ENCODE peak calls at places on chromosome 18, in ten cellular contexts. Q is BJ; X is astrocyte of the hippocampus; Y is NCI-H1092 treated with DMSO at 0.1 percent for 48 hours; I is activated CD4-positive, alpha-beta T cell treated with anti-CD3 and anti-CD28 coated beads, Interleukin-2, amount 50 U/mL, for 1 hour; F is neural crest cell; O is substantia nigra; R is activated CD8-positive, alpha-beta memory T cell treated with anti-CD3 and anti-CD28 coated beads, Interleukin-2, amount 10 ng/mL, durations not matched to agents 7 days and 5 days; B is AG08396; A is psoas muscle. Z is an unnamed sample.

GRCh38 chr18:70382032-70382431 is 93.2 kb downstream of the SOCS6 start:
- DNase-seq in B (no peak), R (no peak), A (no peak), X (no peak), Q (no peak), F (no peak), Y (no peak), O (no peak), I (no peak), Z (no peak)

GRCh38 chr18:13303761-13304364 is 85.3 kb downstream of the LDLRAD4 start:
- DNase-seq in B (no peak), F (no peak), R (no peak), Y (no peak), A (no peak), X (no peak), Q (no peak), O (no peak), I (no peak), Z (no peak)

GRCh38 chr18:78542204-78542603 is 437.4 kb upstream of the SALL3 start:
- DNase-seq in A (no peak), B (no peak), X (peak), R (no peak), F (no peak), I (no peak), Y (no peak), O (peak), Q (no peak), Z (no peak)

GRCh38 chr18:75248426-75249191 is 38.0 kb downstream of the TSHZ1 start:
- DNase-seq in I (no peak), R (no peak), X (peak), Q (no peak), O (no peak), Y (peak), B (no peak), F (no peak), A (no peak), Z (no peak)

GRCh38 chr18:79339094-79339908 is 56.4 kb upstream of the NFATC1 start:
- DNase-seq in X (no peak), R (no peak), I (no peak), Q (no peak), Y (no peak), A (no peak), B (no peak), O (no peak), F (no peak), Z (no peak)

GRCh38 chr18:37537868-37538525 is 27.6 kb downstream of the CELF4 start:
- DNase-seq in R (peak), B (peak), O (peak), X (peak), F (peak), A (peak), Q (no peak), Y (peak), I (peak), Z (peak)

GRCh38 chr18:75223687-75224347 is 13.2 kb downstream of the TSHZ1 start:
- DNase-seq in O (no peak), A (no peak), X (peak), I (no peak), F (no peak), R (no peak), Y (peak), Q (no peak), B (no peak), Z (no peak)

GRCh38 chr18:78980777-78981651 is 1.4 kb downstream of the SALL3 start:
- DNase-seq in O (no peak), F (peak), A (no peak), Y (no peak), Q (no peak), I (no peak), R (peak), B (no peak), X (peak), Z (no peak)

GRCh38 chr18:34611904-34612303 is 98.2 kb upstream of the DTNA start:
- DNase-seq in I (no peak), X (no peak), Y (no peak), O (no peak), F (no peak), B (no peak), Q (no peak), A (peak), R (no peak), Z (no peak)

GRCh38 chr18:44627245-44627644 is 53.4 kb upstream of the SETBP1 start:
- DNase-seq in I (no peak), F (no peak), B (no peak), Y (no peak), R (no peak), A (no peak), X (peak), Q (peak), O (no peak), Z (peak)

GRCh38 chr18:62788891-62789290 is 73.5 kb downstream of the PHLPP1 start:
- DNase-seq in R (no peak), F (no peak), O (no peak), B (no peak), Q (no peak), X (peak), A (no peak), Y (peak), I (no peak), Z (no peak)

GRCh38 chr18:63444567-63444966 is 22.3 kb upstream of the VPS4B start:
- DNase-seq in Q (peak), O (no peak), F (no peak), A (no peak), Y (no peak), B (peak), X (no peak), R (no peak), I (no peak), Z (no peak)

GRCh38 chr18:32081881-32082280 is 9.8 kb upstream of the RNF138 start:
- DNase-seq in Q (no peak), F (no peak), O (no peak), R (no peak), B (no peak), Y (no peak), I (no peak), X (peak), A (no peak), Z (no peak)

GRCh38 chr18:67771271-67771670 is 254.8 kb upstream of the DSEL start:
- DNase-seq in R (no peak), Q (no peak), F (no peak), O (no peak), Y (no peak), I (no peak), B (no peak), X (peak), A (no peak), Z (no peak)

GRCh38 chr18:55250729-55251128 is 291.5 kb upstream of the CCDC68 start:
- DNase-seq in O (no peak), Y (no peak), X (no peak), B (no peak), I (no peak), R (no peak), Q (no peak), F (no peak), A (no peak), Z (no peak)

GRCh38 chr18:55435592-55435991 is 152.4 kb downstream of the TCF4 start:
- DNase-seq in Q (no peak), X (no peak), F (no peak), R (no peak), A (no peak), B (no peak), O (no peak), I (no peak), Y (no peak), Z (no peak)

GRCh38 chr18:29753379-29753778 is 1289.2 kb downstream of the DSC3 start:
- DNase-seq in R (no peak), Q (no peak), Y (no peak), F (no peak), X (peak), I (no peak), A (no peak), B (no peak), O (no peak), Z (no peak)

GRCh38 chr18:73279499-73279898 is 411.7 kb upstream of the NETO1 start:
- DNase-seq in X (no peak), Q (no peak), I (no peak), Y (no peak), B (peak), F (no peak), O (no peak), R (no peak), A (no peak), Z (no peak)

GRCh38 chr18:45521151-45521550 is 94.1 kb upstream of the SLC14A2 start:
- DNase-seq in A (no peak), F (no peak), R (no peak), X (peak), I (no peak), Y (no peak), B (peak), O (no peak), Q (peak), Z (no peak)

GRCh38 chr18:12009581-12010140 is 28.4 kb downstream of the IMPA2 start:
- DNase-seq in B (no peak), F (no peak), Q (no peak), A (no peak), Y (no peak), X (no peak), O (no peak), R (no peak), I (no peak), Z (no peak)

GRCh38 chr18:62710417-62710816 is 4.9 kb upstream of the PHLPP1 start:
- DNase-seq in F (no peak), R (no peak), A (no peak), Y (peak), B (peak), I (no peak), O (no peak), X (peak), Q (peak), Z (no peak)

GRCh38 chr18:79786781-79787526 is 10.8 kb upstream of the KCNG2 start:
- DNase-seq in F (no peak), Y (no peak), R (no peak), B (peak), O (no peak), A (no peak), X (no peak), I (no peak), Q (peak), Z (no peak)

GRCh38 chr18:46294325-46294724 is 190.1 kb downstream of the HAUS1 start:
- DNase-seq in I (no peak), B (no peak), O (no peak), A (no peak), Q (no peak), X (no peak), Y (no peak), F (no peak), R (no peak), Z (no peak)

GRCh38 chr18:35466815-35467623 is 30.7 kb downstream of the INO80C start:
- DNase-seq in B (no peak), A (no peak), X (no peak), Q (no peak), O (no peak), Y (no peak), R (no peak), I (no peak), F (no peak), Z (peak)

GRCh38 chr18:4119127-4119648 is 335.9 kb downstream of the DLGAP1 start:
- DNase-seq in R (no peak), Y (no peak), O (no peak), Q (no peak), B (no peak), A (no peak), X (no peak), I (no peak), F (no peak), Z (no peak)

GRCh38 chr18:50439460-50440015 is 64.7 kb downstream of the SKA1 start:
- DNase-seq in I (no peak), Y (no peak), F (no peak), R (no peak), A (no peak), B (no peak), Q (no peak), O (no peak), X (no peak), Z (no peak)

GRCh38 chr18:25883091-25883490 is 207.3 kb downstream of the SS18 start:
- DNase-seq in Y (no peak), B (no peak), O (no peak), Q (no peak), A (no peak), R (no peak), X (no peak), F (no peak), I (no peak), Z (no peak)

GRCh38 chr18:34540897-34541296 is 169.2 kb upstream of the DTNA start:
- DNase-seq in X (no peak), R (no peak), A (no peak), I (no peak), Y (no peak), F (no peak), Q (no peak), B (no peak), O (no peak), Z (no peak)

GRCh38 chr18:31546476-31546875 is 45.2 kb upstream of the TTR start:
- DNase-seq in B (no peak), I (no peak), Q (no peak), Y (no peak), O (no peak), F (no peak), R (no peak), X (peak), A (no peak), Z (no peak)

GRCh38 chr18:13726972-13727331 is 479 bp downstream of the RNMT start:
- DNase-seq in O (peak), B (peak), I (no peak), R (peak), A (peak), X (no peak), Y (peak), F (peak), Q (no peak), Z (peak)

GRCh38 chr18:12637901-12638633 is 19.8 kb downstream of the SPIRE1 start:
- DNase-seq in A (no peak), R (no peak), B (no peak), X (peak), F (no peak), O (no peak), Y (no peak), Q (no peak), I (no peak), Z (no peak)

GRCh38 chr18:2847341-2848144 is 737 bp downstream of the EMILIN2 start:
- DNase-seq in X (peak), A (peak), O (no peak), Q (no peak), R (no peak), F (peak), I (peak), Y (no peak), B (peak), Z (no peak)

GRCh38 chr18:45133246-45133645 is 452.6 kb downstream of the SETBP1 start:
- DNase-seq in Q (no peak), I (no peak), F (no peak), A (no peak), R (no peak), O (no peak), X (no peak), Y (no peak), B (no peak), Z (no peak)

GRCh38 chr18:43681661-43682060 is 404.4 kb upstream of the SYT4 start:
- DNase-seq in Q (no peak), A (no peak), I (no peak), Y (no peak), R (no peak), B (no peak), O (no peak), F (no peak), X (peak), Z (no peak)

Z was measured in pulmonary artery endothelial cell.